ENCODE peak calls at places on chromosomes 12 and 14, in eight cellular contexts. One of them, this sample, is unnamed.

GRCh38 chr12:104718581-104718980 is 239.5 kb downstream of the SLC41A2 start:
- DNase-seq in prostate gland: no peak
- DNase-seq in CD4-positive, alpha-beta T cell: no peak
- DNase-seq in pancreas: no peak
- DNase-seq in IMR-90: peak; percentile 34
- DNase-seq in Panc1: no peak
- DNase-seq in Peyer's patch: no peak
- DNase-seq in A549: no peak
- DNase-seq in this sample: no peak

GRCh38 chr12:1054103-1054838 is 63.2 kb downstream of the ERC1 start:
- DNase-seq in prostate gland: no peak
- DNase-seq in CD4-positive, alpha-beta T cell: no peak
- DNase-seq in pancreas: no peak
- DNase-seq in IMR-90: no peak
- DNase-seq in Panc1: no peak
- DNase-seq in Peyer's patch: no peak
- DNase-seq in A549: no peak
- DNase-seq in this sample: peak; percentile 25

GRCh38 chr14:104522926-104523545 is 56.5 kb upstream of the C14orf180 start:
- DNase-seq in prostate gland: no peak
- DNase-seq in CD4-positive, alpha-beta T cell: no peak
- DNase-seq in pancreas: no peak
- DNase-seq in IMR-90: no peak
- DNase-seq in Panc1: no peak
- DNase-seq in Peyer's patch: no peak
- DNase-seq in A549: no peak
- DNase-seq in this sample: no peak

GRCh38 chr14:63853831-63854293 is 1.1 kb downstream of the SYNE2 start:
- DNase-seq in prostate gland: peak; percentile 83
- DNase-seq in CD4-positive, alpha-beta T cell: peak; percentile 60
- DNase-seq in pancreas: peak; percentile 53
- DNase-seq in IMR-90: peak; percentile 52
- DNase-seq in Panc1: no peak
- DNase-seq in Peyer's patch: peak; percentile 81
- DNase-seq in A549: peak; percentile 60
- DNase-seq in this sample: no peak

GRCh38 chr12:70661762-70662161 is 24.5 kb upstream of the PTPRB start:
- DNase-seq in prostate gland: no peak
- DNase-seq in CD4-positive, alpha-beta T cell: no peak
- DNase-seq in pancreas: no peak
- DNase-seq in IMR-90: peak; percentile 82
- DNase-seq in Panc1: no peak
- DNase-seq in Peyer's patch: no peak
- DNase-seq in A549: no peak
- DNase-seq in this sample: no peak

GRCh38 chr12:115973968-115974765 is 303.3 kb downstream of the MED13L start:
- DNase-seq in prostate gland: no peak
- DNase-seq in CD4-positive, alpha-beta T cell: no peak
- DNase-seq in pancreas: no peak
- DNase-seq in IMR-90: no peak
- DNase-seq in Panc1: no peak
- DNase-seq in Peyer's patch: no peak
- DNase-seq in A549: no peak
- DNase-seq in this sample: no peak

GRCh38 chr12:96061864-96062453 is 26.6 kb upstream of the LTA4H start:
- DNase-seq in prostate gland: peak; percentile 71
- DNase-seq in CD4-positive, alpha-beta T cell: peak; percentile 75
- DNase-seq in pancreas: peak; percentile 76
- DNase-seq in IMR-90: peak; percentile 87
- DNase-seq in Panc1: peak; percentile 64
- DNase-seq in Peyer's patch: peak; percentile 94
- DNase-seq in A549: peak; percentile 87
- DNase-seq in this sample: peak; percentile 34

GRCh38 chr14:51581017-51581881 is 70.5 kb upstream of the FRMD6 start:
- DNase-seq in prostate gland: no peak
- DNase-seq in CD4-positive, alpha-beta T cell: no peak
- DNase-seq in pancreas: no peak
- DNase-seq in IMR-90: peak; percentile 94
- DNase-seq in Panc1: no peak
- DNase-seq in Peyer's patch: no peak
- DNase-seq in A549: peak; percentile 55
- DNase-seq in this sample: no peak

GRCh38 chr12:10021342-10021741 is 9.1 kb upstream of the CLEC9A start:
- DNase-seq in prostate gland: no peak
- DNase-seq in CD4-positive, alpha-beta T cell: no peak
- DNase-seq in pancreas: no peak
- DNase-seq in IMR-90: no peak
- DNase-seq in Panc1: no peak
- DNase-seq in Peyer's patch: no peak
- DNase-seq in A549: no peak
- DNase-seq in this sample: no peak

GRCh38 chr12:10016881-10017280 is 6.5 kb downstream of the CLEC12B start:
- DNase-seq in prostate gland: no peak
- DNase-seq in CD4-positive, alpha-beta T cell: no peak
- DNase-seq in pancreas: no peak
- DNase-seq in IMR-90: no peak
- DNase-seq in Panc1: no peak
- DNase-seq in Peyer's patch: no peak
- DNase-seq in A549: peak; percentile 54
- DNase-seq in this sample: no peak

GRCh38 chr12:10018390-10018789 is 8.0 kb downstream of the CLEC12B start:
- DNase-seq in prostate gland: peak; percentile 15
- DNase-seq in CD4-positive, alpha-beta T cell: no peak
- DNase-seq in pancreas: no peak
- DNase-seq in IMR-90: peak; percentile 60
- DNase-seq in Panc1: no peak
- DNase-seq in Peyer's patch: no peak
- DNase-seq in A549: no peak
- DNase-seq in this sample: no peak

GRCh38 chr12:10012630-10013330 is 2.4 kb downstream of the CLEC12B start:
- DNase-seq in prostate gland: no peak
- DNase-seq in CD4-positive, alpha-beta T cell: no peak
- DNase-seq in pancreas: no peak
- DNase-seq in IMR-90: no peak
- DNase-seq in Panc1: no peak
- DNase-seq in Peyer's patch: no peak
- DNase-seq in A549: no peak
- DNase-seq in this sample: no peak

DNA sequence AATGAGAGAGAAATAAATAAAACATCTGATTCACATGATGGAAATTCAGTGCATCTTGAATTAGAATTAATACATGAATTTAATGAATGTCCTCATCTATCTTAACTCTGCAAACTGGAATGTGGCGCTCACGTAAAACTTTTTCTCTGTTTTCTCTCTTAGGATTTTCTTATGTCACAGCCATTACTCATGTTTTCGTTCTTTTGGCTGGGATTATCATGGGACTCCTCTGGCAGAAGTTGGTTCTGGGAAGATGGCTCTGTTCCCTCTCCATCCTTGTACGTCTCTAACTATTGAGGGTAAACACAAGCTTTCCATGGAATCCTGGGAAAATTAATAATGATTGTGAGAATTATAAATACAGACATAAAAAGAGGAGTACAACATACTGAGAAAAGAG is 5.0 kb downstream of the CLEC12B start:
- DNase-seq in prostate gland: no peak
- DNase-seq in CD4-positive, alpha-beta T cell: no peak
- DNase-seq in pancreas: no peak
- DNase-seq in IMR-90: no peak
- DNase-seq in Panc1: no peak
- DNase-seq in Peyer's patch: no peak
- DNase-seq in A549: no peak
- DNase-seq in this sample: no peak
- H3K27ac ChIP-seq in prostate gland: no peak overlapping the region
- H3K27ac ChIP-seq in CD4-positive, alpha-beta T cell: no peak overlapping the region
- H3K27ac ChIP-seq in pancreas: no peak overlapping the region
- H3K27ac ChIP-seq in IMR-90: no peak overlapping the region
- H3K27ac ChIP-seq in Panc1: no peak overlapping the region
- H3K27ac ChIP-seq in Peyer's patch: no peak overlapping the region
- H3K27ac ChIP-seq in A549: no peak overlapping the region
- H3K27ac ChIP-seq in this sample: no peak overlapping the region

DNA sequence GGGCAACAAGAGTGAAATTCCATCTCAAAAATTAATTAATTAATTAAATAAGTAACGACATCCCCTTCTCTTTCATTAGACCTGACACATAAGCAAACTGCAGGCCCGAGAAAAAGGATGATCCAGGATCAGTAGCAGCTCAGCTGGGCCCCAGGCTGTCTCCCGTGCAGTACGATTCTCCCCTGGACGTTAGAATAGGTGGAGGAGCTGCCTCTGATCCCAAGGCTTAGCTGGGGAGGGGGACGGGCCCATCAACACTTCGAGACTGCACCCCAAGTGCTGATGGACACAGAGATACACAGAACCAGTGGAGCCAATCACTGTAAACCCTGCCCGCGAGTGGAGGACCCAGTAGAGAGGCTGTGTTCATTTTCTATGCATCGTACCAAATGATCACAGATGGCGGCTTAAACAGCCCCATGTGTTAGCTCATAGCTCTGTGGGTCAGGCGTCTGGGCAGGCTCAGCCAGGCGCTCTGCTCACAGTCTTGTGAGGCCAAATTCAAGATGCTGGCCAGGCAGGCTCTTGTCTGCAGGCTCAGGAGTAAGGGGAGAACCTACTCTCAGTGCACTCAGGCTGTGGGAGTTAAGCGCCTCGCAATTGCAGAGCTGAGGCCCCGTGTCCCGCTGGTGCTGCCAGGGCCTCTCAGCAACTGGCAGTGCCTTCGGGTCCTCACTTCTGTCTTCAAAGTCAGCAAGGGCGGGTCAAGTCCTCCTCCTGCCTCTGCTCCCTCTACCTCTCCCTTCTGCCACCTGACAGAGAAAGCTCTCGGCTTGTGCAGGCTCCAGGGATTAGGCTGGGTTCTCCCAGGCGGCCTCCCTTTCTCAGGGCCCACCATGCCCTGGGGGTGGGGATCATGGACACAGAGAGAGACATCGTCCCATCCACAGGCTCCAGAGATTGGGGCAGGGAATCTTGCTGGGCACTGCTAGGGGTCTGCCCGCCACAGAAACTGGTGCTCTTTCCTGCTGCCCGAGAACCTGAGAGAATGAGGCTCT is 26.4 kb downstream of the RIMBP2 start:
- DNase-seq in prostate gland: no peak
- DNase-seq in CD4-positive, alpha-beta T cell: no peak
- DNase-seq in pancreas: no peak
- DNase-seq in IMR-90: no peak
- DNase-seq in Panc1: no peak
- DNase-seq in Peyer's patch: no peak
- DNase-seq in A549: no peak
- DNase-seq in this sample: no peak
- H3K27ac ChIP-seq in prostate gland: no peak overlapping the region
- H3K27ac ChIP-seq in CD4-positive, alpha-beta T cell: no peak overlapping the region
- H3K27ac ChIP-seq in pancreas: no peak overlapping the region
- H3K27ac ChIP-seq in IMR-90: no peak overlapping the region
- H3K27ac ChIP-seq in Panc1: no peak overlapping the region
- H3K27ac ChIP-seq in Peyer's patch: no peak overlapping the region
- H3K27ac ChIP-seq in A549: no peak overlapping the region
- H3K27ac ChIP-seq in this sample: no peak overlapping the region

GRCh38 chr12:124745468-124745890 is 118.2 kb downstream of the SCARB1 start:
- DNase-seq in prostate gland: no peak
- DNase-seq in CD4-positive, alpha-beta T cell: no peak
- DNase-seq in pancreas: no peak
- DNase-seq in IMR-90: no peak
- DNase-seq in Panc1: no peak
- DNase-seq in Peyer's patch: no peak
- DNase-seq in A549: no peak
- DNase-seq in this sample: no peak
- H3K27ac ChIP-seq in prostate gland: peak overlapping the region; percentile 78
- H3K27ac ChIP-seq in CD4-positive, alpha-beta T cell: no peak overlapping the region
- H3K27ac ChIP-seq in pancreas: peak overlapping the region; percentile 42
- H3K27ac ChIP-seq in IMR-90: peak overlapping the region; percentile 79
- H3K27ac ChIP-seq in Panc1: peak overlapping the region; percentile 100
- H3K27ac ChIP-seq in Peyer's patch: peak overlapping the region; percentile 42
- H3K27ac ChIP-seq in A549: peak overlapping the region; percentile 89
- H3K27ac ChIP-seq in this sample: peak overlapping the region; percentile 95

GRCh38 chr12:121949643-121950397 is 31.4 kb downstream of the CFAP251 start:
- DNase-seq in prostate gland: no peak
- DNase-seq in CD4-positive, alpha-beta T cell: no peak
- DNase-seq in pancreas: no peak
- DNase-seq in IMR-90: peak; percentile 98
- DNase-seq in Panc1: no peak
- DNase-seq in Peyer's patch: no peak
- DNase-seq in A549: peak; percentile 79
- DNase-seq in this sample: no peak
- H3K27ac ChIP-seq in prostate gland: no peak overlapping the region
- H3K27ac ChIP-seq in CD4-positive, alpha-beta T cell: no peak overlapping the region
- H3K27ac ChIP-seq in pancreas: no peak overlapping the region
- H3K27ac ChIP-seq in IMR-90: peak overlapping the region; percentile 72
- H3K27ac ChIP-seq in Panc1: no peak overlapping the region
- H3K27ac ChIP-seq in Peyer's patch: no peak overlapping the region
- H3K27ac ChIP-seq in A549: peak overlapping the region; percentile 51
- H3K27ac ChIP-seq in this sample: no peak overlapping the region

DNA sequence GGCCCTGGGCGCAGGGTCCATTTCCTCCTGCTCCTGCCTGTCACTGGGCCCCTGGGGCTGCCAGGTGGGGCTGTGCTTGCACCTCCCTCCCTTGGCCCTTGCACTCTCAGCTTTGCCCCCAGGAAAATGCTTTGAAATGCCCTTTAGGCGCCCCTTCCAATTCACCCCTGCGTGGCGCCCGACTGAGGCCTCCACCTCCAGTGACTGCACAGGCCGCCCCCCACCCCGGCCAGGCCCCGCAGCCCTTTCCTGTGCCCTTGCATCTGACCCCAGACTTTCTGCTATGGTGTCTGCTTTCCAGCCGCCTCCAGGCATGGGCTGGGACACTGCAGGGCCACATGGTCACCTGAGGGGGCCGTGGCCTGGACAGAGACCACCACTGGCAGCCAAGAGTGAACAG is 17.4 kb downstream of the DDX54 start:
- DNase-seq in prostate gland: no peak
- DNase-seq in CD4-positive, alpha-beta T cell: no peak
- DNase-seq in pancreas: no peak
- DNase-seq in IMR-90: no peak
- DNase-seq in Panc1: no peak
- DNase-seq in Peyer's patch: no peak
- DNase-seq in A549: no peak
- DNase-seq in this sample: no peak
- H3K27ac ChIP-seq in prostate gland: no peak overlapping the region
- H3K27ac ChIP-seq in CD4-positive, alpha-beta T cell: no peak overlapping the region
- H3K27ac ChIP-seq in pancreas: no peak overlapping the region
- H3K27ac ChIP-seq in IMR-90: no peak overlapping the region
- H3K27ac ChIP-seq in Panc1: no peak overlapping the region
- H3K27ac ChIP-seq in Peyer's patch: no peak overlapping the region
- H3K27ac ChIP-seq in A549: no peak overlapping the region
- H3K27ac ChIP-seq in this sample: no peak overlapping the region